ENCODE peak calls at places on chromosomes 5 and 9, in six cellular contexts. G, K, X, B, M and C are unnamed samples.

GRCh38 chr9:126293522-126293889 is 33.1 kb upstream of the MVB12B start:
- DNase-seq in G (no peak), K (no peak), X (no peak), B (peak), M (no peak), C (peak)

GRCh38 chr5:129743541-129744187 is 4.2 kb upstream of the MINAR2 start:
- DNase-seq in G (no peak), K (no peak), X (no peak), B (no peak), M (no peak), C (no peak)

GRCh38 chr5:37933586-37933985 is 93.7 kb upstream of the GDNF start:
- DNase-seq in G (no peak), K (no peak), X (no peak), B (no peak), M (no peak), C (no peak)

GRCh38 chr5:91469517-91470165 is 86.5 kb upstream of the ARRDC3 start:
- DNase-seq in G (no peak), K (no peak), X (no peak), B (peak), M (peak), C (no peak)

GRCh38 chr5:61254969-61255555 is 77.0 kb upstream of the ZSWIM6 start:
- DNase-seq in G (no peak), K (no peak), X (no peak), B (no peak), M (no peak), C (no peak)

GRCh38 chr9:31519011-31519410 is 865.4 kb upstream of the ACO1 start:
- DNase-seq in G (no peak), K (no peak), X (no peak), B (peak), M (no peak), C (peak)

GRCh38 chr5:176806137-176806536 is 4.2 kb upstream of the UNC5A start:
- DNase-seq in G (no peak), K (no peak), X (no peak), B (no peak), M (no peak), C (peak)

GRCh38 chr5:67263656-67264055 is 67.1 kb upstream of the CD180 start:
- DNase-seq in G (no peak), K (no peak), X (no peak), B (no peak), M (no peak), C (no peak)

GRCh38 chr5:59840200-59840601 is 53.3 kb downstream of the PDE4D start:
- DNase-seq in G (no peak), K (no peak), X (no peak), B (peak), M (no peak), C (no peak)

GRCh38 chr9:37792122-37792521 is 7.3 kb upstream of the EXOSC3 start:
- DNase-seq in G (no peak), K (no peak), X (no peak), B (no peak), M (no peak), C (no peak)

GRCh38 chr5:169440107-169440701 is 139.3 kb upstream of the SLIT3 start:
- DNase-seq in G (no peak), K (no peak), X (no peak), B (no peak), M (no peak), C (no peak)